ENCODE peak calls at places on chromosomes 6 and 20, in eight cellular contexts. One of them, this sample, is unnamed.
A peak's percentile ranks its signal among the peaks of the same experiment; 100 is the strongest.

GRCh38 chr6:112618796-112619195 is 271.7 kb downstream of the RFPL4B start:
- DNase-seq in cardiac fibroblast: peak; percentile 20
- DNase-seq in MV-4-11: no peak
- DNase-seq in body of pancreas: no peak
- DNase-seq in CD4-positive, CD25-positive, alpha-beta regulatory T cell: no peak
- DNase-seq in astrocyte: no peak
- DNase-seq in neural crest cell: no peak
- DNase-seq in pancreas: no peak
- DNase-seq in this sample: no peak

GRCh38 chr6:34288581-34288980 is 39.8 kb upstream of the SMIM29 start:
- DNase-seq in cardiac fibroblast: no peak
- DNase-seq in MV-4-11: peak; percentile 20
- DNase-seq in body of pancreas: no peak
- DNase-seq in CD4-positive, CD25-positive, alpha-beta regulatory T cell: no peak
- DNase-seq in astrocyte: no peak
- DNase-seq in neural crest cell: no peak
- DNase-seq in pancreas: no peak
- DNase-seq in this sample: no peak

GRCh38 chr6:147087641-147088040 is 116.6 kb upstream of the STXBP5 start:
- DNase-seq in cardiac fibroblast: no peak
- DNase-seq in MV-4-11: no peak
- DNase-seq in body of pancreas: no peak
- DNase-seq in CD4-positive, CD25-positive, alpha-beta regulatory T cell: no peak
- DNase-seq in astrocyte: no peak
- DNase-seq in neural crest cell: no peak
- DNase-seq in pancreas: no peak
- DNase-seq in this sample: no peak

GRCh38 chr6:108321253-108321740 is 26.4 kb downstream of the AFG1L start:
- DNase-seq in cardiac fibroblast: peak; percentile 3
- DNase-seq in MV-4-11: no peak
- DNase-seq in body of pancreas: no peak
- DNase-seq in CD4-positive, CD25-positive, alpha-beta regulatory T cell: no peak
- DNase-seq in astrocyte: no peak
- DNase-seq in neural crest cell: no peak
- DNase-seq in pancreas: no peak
- DNase-seq in this sample: no peak

GRCh38 chr20:41329435-41330342 is 10.9 kb upstream of the LPIN3 start:
- DNase-seq in cardiac fibroblast: peak; percentile 99
- DNase-seq in MV-4-11: peak; percentile 86
- DNase-seq in body of pancreas: peak; percentile 70
- DNase-seq in CD4-positive, CD25-positive, alpha-beta regulatory T cell: peak; percentile 44
- DNase-seq in astrocyte: peak; percentile 98
- DNase-seq in neural crest cell: no peak
- DNase-seq in pancreas: peak; percentile 48
- DNase-seq in this sample: no peak

GRCh38 chr20:36720510-36720909 is 25.4 kb downstream of the NDRG3 start:
- DNase-seq in cardiac fibroblast: peak; percentile 17
- DNase-seq in MV-4-11: peak; percentile 11
- DNase-seq in body of pancreas: no peak
- DNase-seq in CD4-positive, CD25-positive, alpha-beta regulatory T cell: no peak
- DNase-seq in astrocyte: peak; percentile 25
- DNase-seq in neural crest cell: no peak
- DNase-seq in pancreas: no peak
- DNase-seq in this sample: no peak

GRCh38 chr20:18613553-18613952 is 25.7 kb downstream of the DTD1 start:
- DNase-seq in cardiac fibroblast: peak; percentile 43
- DNase-seq in MV-4-11: no peak
- DNase-seq in body of pancreas: no peak
- DNase-seq in CD4-positive, CD25-positive, alpha-beta regulatory T cell: no peak
- DNase-seq in astrocyte: no peak
- DNase-seq in neural crest cell: no peak
- DNase-seq in pancreas: no peak
- DNase-seq in this sample: no peak

GRCh38 chr6:12012231-12012565 is at the start of gene HIVEP1:
- DNase-seq in cardiac fibroblast: no peak
- DNase-seq in MV-4-11: no peak
- DNase-seq in body of pancreas: peak; percentile 25
- DNase-seq in CD4-positive, CD25-positive, alpha-beta regulatory T cell: no peak
- DNase-seq in astrocyte: no peak
- DNase-seq in neural crest cell: peak; percentile 34
- DNase-seq in pancreas: peak; percentile 49
- DNase-seq in this sample: peak; percentile 54

GRCh38 chr6:90304308-90304707 is 7.7 kb upstream of the BACH2 start:
- DNase-seq in cardiac fibroblast: no peak
- DNase-seq in MV-4-11: no peak
- DNase-seq in body of pancreas: no peak
- DNase-seq in CD4-positive, CD25-positive, alpha-beta regulatory T cell: no peak
- DNase-seq in astrocyte: no peak
- DNase-seq in neural crest cell: no peak
- DNase-seq in pancreas: no peak
- DNase-seq in this sample: no peak

GRCh38 chr6:17081273-17081672 is 20.6 kb upstream of the STMND1 start:
- DNase-seq in cardiac fibroblast: no peak
- DNase-seq in MV-4-11: no peak
- DNase-seq in body of pancreas: no peak
- DNase-seq in CD4-positive, CD25-positive, alpha-beta regulatory T cell: no peak
- DNase-seq in astrocyte: no peak
- DNase-seq in neural crest cell: no peak
- DNase-seq in pancreas: no peak
- DNase-seq in this sample: no peak

GRCh38 chr6:14478396-14479225 is 361.0 kb downstream of the CD83 start:
- DNase-seq in cardiac fibroblast: no peak
- DNase-seq in MV-4-11: peak; percentile 41
- DNase-seq in body of pancreas: no peak
- DNase-seq in CD4-positive, CD25-positive, alpha-beta regulatory T cell: no peak
- DNase-seq in astrocyte: no peak
- DNase-seq in neural crest cell: no peak
- DNase-seq in pancreas: no peak
- DNase-seq in this sample: no peak

GRCh38 chr20:9517297-9518134 is 3.1 kb downstream of the LAMP5 start:
- DNase-seq in cardiac fibroblast: no peak
- DNase-seq in MV-4-11: no peak
- DNase-seq in body of pancreas: no peak
- DNase-seq in CD4-positive, CD25-positive, alpha-beta regulatory T cell: no peak
- DNase-seq in astrocyte: no peak
- DNase-seq in neural crest cell: no peak
- DNase-seq in pancreas: no peak
- DNase-seq in this sample: no peak

GRCh38 chr20:43749734-43750294 is 23.0 kb upstream of the GTSF1L start:
- DNase-seq in cardiac fibroblast: peak; percentile 66
- DNase-seq in MV-4-11: peak; percentile 26
- DNase-seq in body of pancreas: peak; percentile 73
- DNase-seq in CD4-positive, CD25-positive, alpha-beta regulatory T cell: peak; percentile 73
- DNase-seq in astrocyte: no peak
- DNase-seq in neural crest cell: peak; percentile 96
- DNase-seq in pancreas: peak; percentile 46
- DNase-seq in this sample: peak; percentile 81

GRCh38 chr6:135012764-135013163 is 41.9 kb downstream of the HBS1L start:
- DNase-seq in cardiac fibroblast: peak; percentile 65
- DNase-seq in MV-4-11: no peak
- DNase-seq in body of pancreas: no peak
- DNase-seq in CD4-positive, CD25-positive, alpha-beta regulatory T cell: no peak
- DNase-seq in astrocyte: peak; percentile 33
- DNase-seq in neural crest cell: no peak
- DNase-seq in pancreas: no peak
- DNase-seq in this sample: no peak

GRCh38 chr6:75213112-75213511 is 7.3 kb upstream of the COL12A1 start:
- DNase-seq in cardiac fibroblast: peak; percentile 54
- DNase-seq in MV-4-11: no peak
- DNase-seq in body of pancreas: no peak
- DNase-seq in CD4-positive, CD25-positive, alpha-beta regulatory T cell: no peak
- DNase-seq in astrocyte: peak; percentile 27
- DNase-seq in neural crest cell: no peak
- DNase-seq in pancreas: no peak
- DNase-seq in this sample: no peak

GRCh38 chr6:26349964-26350857 is 14.8 kb upstream of the BTN3A2 start:
- DNase-seq in cardiac fibroblast: no peak
- DNase-seq in MV-4-11: no peak
- DNase-seq in body of pancreas: no peak
- DNase-seq in CD4-positive, CD25-positive, alpha-beta regulatory T cell: no peak
- DNase-seq in astrocyte: no peak
- DNase-seq in neural crest cell: no peak
- DNase-seq in pancreas: no peak
- DNase-seq in this sample: no peak

GRCh38 chr20:64069614-64070243 is 6.7 kb downstream of the TCEA2 start:
- DNase-seq in cardiac fibroblast: no peak
- DNase-seq in MV-4-11: no peak
- DNase-seq in body of pancreas: peak; percentile 38
- DNase-seq in CD4-positive, CD25-positive, alpha-beta regulatory T cell: no peak
- DNase-seq in astrocyte: no peak
- DNase-seq in neural crest cell: peak; percentile 61
- DNase-seq in pancreas: no peak
- DNase-seq in this sample: no peak

GRCh38 chr20:59827138-59828056 is 106.0 kb downstream of the SYCP2 start:
- DNase-seq in cardiac fibroblast: no peak
- DNase-seq in MV-4-11: no peak
- DNase-seq in body of pancreas: no peak
- DNase-seq in CD4-positive, CD25-positive, alpha-beta regulatory T cell: no peak
- DNase-seq in astrocyte: no peak
- DNase-seq in neural crest cell: no peak
- DNase-seq in pancreas: no peak
- DNase-seq in this sample: peak; percentile 26

GRCh38 chr6:84033523-84034451 is at the start of gene MRAP2:
- DNase-seq in cardiac fibroblast: peak; percentile 23
- DNase-seq in MV-4-11: no peak
- DNase-seq in body of pancreas: peak; percentile 17
- DNase-seq in CD4-positive, CD25-positive, alpha-beta regulatory T cell: no peak
- DNase-seq in astrocyte: peak; percentile 12
- DNase-seq in neural crest cell: peak; percentile 35
- DNase-seq in pancreas: peak; percentile 18
- DNase-seq in this sample: no peak

GRCh38 chr20:61874421-61875068 is 191.1 kb downstream of the TAF4 start:
- DNase-seq in cardiac fibroblast: peak; percentile 35
- DNase-seq in MV-4-11: no peak
- DNase-seq in body of pancreas: peak; percentile 4
- DNase-seq in CD4-positive, CD25-positive, alpha-beta regulatory T cell: no peak
- DNase-seq in astrocyte: peak; percentile 12
- DNase-seq in neural crest cell: peak; percentile 18
- DNase-seq in pancreas: no peak
- DNase-seq in this sample: no peak

GRCh38 chr6:41191569-41191968 is 9.4 kb downstream of the TREML2 start:
- DNase-seq in cardiac fibroblast: peak; percentile 50
- DNase-seq in MV-4-11: peak; percentile 9
- DNase-seq in body of pancreas: peak; percentile 27
- DNase-seq in CD4-positive, CD25-positive, alpha-beta regulatory T cell: no peak
- DNase-seq in astrocyte: no peak
- DNase-seq in neural crest cell: peak; percentile 17
- DNase-seq in pancreas: no peak
- DNase-seq in this sample: peak; percentile 49

GRCh38 chr6:1641391-1641790 is 31.7 kb downstream of the FOXC1 start:
- DNase-seq in cardiac fibroblast: no peak
- DNase-seq in MV-4-11: no peak
- DNase-seq in body of pancreas: peak; percentile 86
- DNase-seq in CD4-positive, CD25-positive, alpha-beta regulatory T cell: no peak
- DNase-seq in astrocyte: no peak
- DNase-seq in neural crest cell: no peak
- DNase-seq in pancreas: peak; percentile 80
- DNase-seq in this sample: no peak

GRCh38 chr6:153024401-153025017 is 22.0 kb upstream of the MTRF1L start:
- DNase-seq in cardiac fibroblast: peak; percentile 76
- DNase-seq in MV-4-11: peak; percentile 51
- DNase-seq in body of pancreas: peak; percentile 61
- DNase-seq in CD4-positive, CD25-positive, alpha-beta regulatory T cell: peak; percentile 62
- DNase-seq in astrocyte: no peak
- DNase-seq in neural crest cell: peak; percentile 19
- DNase-seq in pancreas: peak; percentile 19
- DNase-seq in this sample: no peak

GRCh38 chr20:61832181-61832580 is 233.5 kb downstream of the TAF4 start:
- DNase-seq in cardiac fibroblast: no peak
- DNase-seq in MV-4-11: no peak
- DNase-seq in body of pancreas: no peak
- DNase-seq in CD4-positive, CD25-positive, alpha-beta regulatory T cell: no peak
- DNase-seq in astrocyte: no peak
- DNase-seq in neural crest cell: no peak
- DNase-seq in pancreas: no peak
- DNase-seq in this sample: no peak

GRCh38 chr20:38990728-38991127 is 28.6 kb downstream of the DHX35 start:
- DNase-seq in cardiac fibroblast: no peak
- DNase-seq in MV-4-11: no peak
- DNase-seq in body of pancreas: no peak
- DNase-seq in CD4-positive, CD25-positive, alpha-beta regulatory T cell: no peak
- DNase-seq in astrocyte: no peak
- DNase-seq in neural crest cell: no peak
- DNase-seq in pancreas: no peak
- DNase-seq in this sample: no peak

This sample was measured in left lobe of liver.